ENCODE peak calls at places on chromosomes 16 and 17, in six cellular contexts. A is Karpas-422; N is suprapubic skin; O is K562; V is naive thymus-derived CD4-positive, alpha-beta T cell; I is CD8-positive, alpha-beta T cell. D is an unnamed sample.

GRCh38 chr17:77546772-77547201 is 406.0 kb downstream of the SEC14L1 start:
- DNase-seq in A (no peak), N (no peak), O (peak), V (no peak), I (no peak), D (no peak)

GRCh38 chr17:21113106-21113690 is 13.6 kb upstream of the DHRS7B start:
- DNase-seq in A (no peak), N (no peak), O (no peak), V (no peak), I (no peak), D (no peak)

GRCh38 chr16:80123189-80123588 is 417.6 kb upstream of the DYNLRB2 start:
- DNase-seq in A (no peak), N (no peak), O (no peak), V (no peak), I (no peak), D (no peak)

GRCh38 chr16:68564367-68564985 is 25.4 kb downstream of the ZFP90 start:
- DNase-seq in A (no peak), N (no peak), O (no peak), V (no peak), I (no peak), D (no peak)

GRCh38 chr17:38916771-38917170 is 8.6 kb upstream of the LASP1NB start:
- DNase-seq in A (no peak), N (no peak), O (no peak), V (no peak), I (no peak), D (no peak)

GRCh38 chr17:82647593-82648164 is 565 bp downstream of the WDR45B start:
- DNase-seq in A (peak), N (no peak), O (peak), V (peak), I (peak), D (peak)

GRCh38 chr17:35879748-35880654 is at the start of gene CCL5:
- DNase-seq in A (no peak), N (no peak), O (no peak), V (no peak), I (peak), D (no peak)

GRCh38 chr16:48949636-48950035 is 332.0 kb downstream of the CBLN1 start:
- DNase-seq in A (no peak), N (no peak), O (no peak), V (no peak), I (no peak), D (no peak)

GRCh38 chr17:78924481-78925151 is 571 bp downstream of the TIMP2 start:
- DNase-seq in A (no peak), N (no peak), O (no peak), V (no peak), I (no peak), D (peak)

GRCh38 chr17:4476512-4477070 is 22.1 kb upstream of the SPNS2 start:
- DNase-seq in A (no peak), N (no peak), O (no peak), V (no peak), I (no peak), D (no peak)

GRCh38 chr16:47851026-47851610 is 304.7 kb downstream of the ABCC12 start:
- DNase-seq in A (peak), N (no peak), O (no peak), V (no peak), I (no peak), D (no peak)

GRCh38 chr16:84103678-84104077 is 13.1 kb downstream of the MBTPS1 start:
- DNase-seq in A (no peak), N (no peak), O (no peak), V (no peak), I (no peak), D (no peak)

GRCh38 chr17:79001190-79002020 is 8.2 kb downstream of the CANT1 start:
- DNase-seq in A (no peak), N (peak), O (no peak), V (no peak), I (no peak), D (no peak)

GRCh38 chr17:41976142-41976768 is 9.7 kb downstream of the CNP start:
- DNase-seq in A (no peak), N (no peak), O (no peak), V (no peak), I (no peak), D (no peak)

GRCh38 chr17:50904522-50905459 is 38.6 kb upstream of the TOB1 start:
- DNase-seq in A (no peak), N (no peak), O (no peak), V (no peak), I (no peak), D (no peak)

GRCh38 chr16:15043344-15043743 is 12.5 kb downstream of the NTAN1 start:
- DNase-seq in A (no peak), N (no peak), O (no peak), V (no peak), I (no peak), D (no peak)

GRCh38 chr17:57315061-57315851 is 58.9 kb downstream of the MSI2 start:
- DNase-seq in A (no peak), N (no peak), O (no peak), V (no peak), I (no peak), D (no peak)

GRCh38 chr17:50462446-50462845 is 6.2 kb downstream of the CHAD start:
- DNase-seq in A (no peak), N (no peak), O (no peak), V (no peak), I (no peak), D (no peak)

GRCh38 chr17:74547736-74548135 is 1.8 kb upstream of the CD300C start:
- DNase-seq in A (no peak), N (no peak), O (no peak), V (no peak), I (no peak), D (no peak)

GRCh38 chr16:84049403-84050060 is 6.9 kb upstream of the SLC38A8 start:
- DNase-seq in A (no peak), N (no peak), O (no peak), V (no peak), I (no peak), D (no peak)

GRCh38 chr17:80908776-80909175 is 82.9 kb upstream of the CHMP6 start:
- DNase-seq in A (no peak), N (no peak), O (no peak), V (no peak), I (no peak), D (no peak)

GRCh38 chr17:81044428-81044763 is 9.4 kb downstream of the BAIAP2 start:
- DNase-seq in A (no peak), N (no peak), O (no peak), V (no peak), I (no peak), D (no peak)

GRCh38 chr16:28838558-28838918 is 7.6 kb downstream of the TUFM start:
- DNase-seq in A (no peak), N (no peak), O (no peak), V (no peak), I (no peak), D (no peak)

GRCh38 chr17:79955961-79956735 is 79.5 kb downstream of the TBC1D16 start:
- DNase-seq in A (no peak), N (peak), O (no peak), V (no peak), I (no peak), D (no peak)

GRCh38 chr17:39062846-39063680 is 88.4 kb downstream of the PLXDC1 start:
- DNase-seq in A (no peak), N (no peak), O (no peak), V (no peak), I (no peak), D (no peak)

GRCh38 chr17:32267690-32268205 is 2.1 kb downstream of the RHBDL3 start:
- DNase-seq in A (no peak), N (no peak), O (no peak), V (no peak), I (no peak), D (no peak)

GRCh38 chr17:59105852-59106462 is 723 bp downstream of the TRIM37 start:
- DNase-seq in A (peak), N (peak), O (no peak), V (peak), I (peak), D (peak)

GRCh38 chr17:72705905-72706395 is 386.5 kb downstream of the SLC39A11 start:
- DNase-seq in A (no peak), N (no peak), O (no peak), V (no peak), I (no peak), D (no peak)

GRCh38 chr16:88792078-88792550 is 7.1 kb upstream of the PIEZO1 start:
- DNase-seq in A (no peak), N (no peak), O (no peak), V (no peak), I (no peak), D (no peak)

GRCh38 chr17:30952645-30953393 is 18.0 kb upstream of the RNF135 start:
- DNase-seq in A (peak), N (no peak), O (no peak), V (no peak), I (no peak), D (no peak)

GRCh38 chr17:30956764-30957374 is 14.0 kb upstream of the RNF135 start:
- DNase-seq in A (no peak), N (no peak), O (no peak), V (no peak), I (no peak), D (peak)

GRCh38 chr17:30957741-30958140 is 13.1 kb upstream of the RNF135 start:
- DNase-seq in A (no peak), N (no peak), O (no peak), V (no peak), I (no peak), D (no peak)

GRCh38 chr17:30950669-30951399 is 20.0 kb upstream of the RNF135 start:
- DNase-seq in A (no peak), N (no peak), O (no peak), V (no peak), I (no peak), D (peak)

DNA sequence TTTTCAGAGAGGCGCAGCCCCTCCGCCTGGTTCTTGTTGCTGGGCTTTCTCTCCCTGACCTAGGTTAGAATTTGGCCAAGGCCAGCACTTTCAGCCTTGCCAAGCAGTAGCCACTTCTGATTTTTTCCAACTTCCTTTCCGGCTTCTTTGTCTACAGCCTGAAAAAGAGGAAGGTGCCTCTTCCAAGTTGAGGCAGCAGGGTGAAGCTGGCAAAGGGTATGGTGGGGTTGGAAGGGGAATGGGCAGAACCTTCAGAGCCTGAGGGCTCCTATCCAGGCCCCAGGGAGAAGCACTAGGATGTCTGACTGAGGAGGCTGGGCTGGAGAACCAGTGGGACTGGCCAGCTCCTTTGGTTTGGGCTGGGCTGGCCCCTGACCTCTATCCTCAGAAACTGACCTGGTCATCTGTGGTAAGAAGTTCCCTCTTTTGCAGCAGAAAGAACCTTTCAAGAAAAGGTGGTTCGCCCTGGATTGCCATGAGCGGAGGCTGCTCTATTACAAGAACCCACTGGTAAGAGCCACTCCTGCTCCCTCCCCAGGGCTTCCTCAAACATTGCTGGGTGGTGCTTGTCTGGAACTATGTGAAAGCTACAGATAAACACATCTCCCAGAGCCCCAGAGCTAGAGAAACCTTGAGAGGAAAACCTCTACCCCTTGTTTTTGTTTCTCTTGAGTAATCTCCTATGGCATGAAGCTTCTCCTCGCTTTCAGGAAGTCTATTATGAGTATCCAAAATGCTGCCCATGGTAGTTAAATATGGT is 16.6 kb upstream of the RNF135 start:
- DNase-seq in A (no peak), N (no peak), O (no peak), V (no peak), I (no peak), D (no peak)
- H3K27ac ChIP-seq in A (no peak), N (peak), O (no peak), V (no peak), I (no peak), D (peak)

GRCh38 chr16:86579268-86580062 is 1.1 kb downstream of the FOXL1 start:
- DNase-seq in A (no peak), N (no peak), O (no peak), V (no peak), I (no peak), D (no peak)

GRCh38 chr16:86580798-86581185 is 2.4 kb downstream of the FOXL1 start:
- DNase-seq in A (no peak), N (no peak), O (no peak), V (no peak), I (no peak), D (no peak)

GRCh38 chr16:86580063-86580797 is 1.9 kb downstream of the FOXL1 start:
- DNase-seq in A (no peak), N (no peak), O (no peak), V (no peak), I (no peak), D (no peak)

GRCh38 chr16:86584071-86584685 is 5.8 kb downstream of the FOXL1 start:
- DNase-seq in A (no peak), N (no peak), O (no peak), V (no peak), I (no peak), D (no peak)

GRCh38 chr16:86581458-86581857 is 3.1 kb downstream of the FOXL1 start:
- DNase-seq in A (no peak), N (no peak), O (no peak), V (no peak), I (no peak), D (no peak)
- H3K4me3 ChIP-seq in A (no peak), N (no peak), O (no peak), V (no peak), I (no peak), D (no peak)

DNA sequence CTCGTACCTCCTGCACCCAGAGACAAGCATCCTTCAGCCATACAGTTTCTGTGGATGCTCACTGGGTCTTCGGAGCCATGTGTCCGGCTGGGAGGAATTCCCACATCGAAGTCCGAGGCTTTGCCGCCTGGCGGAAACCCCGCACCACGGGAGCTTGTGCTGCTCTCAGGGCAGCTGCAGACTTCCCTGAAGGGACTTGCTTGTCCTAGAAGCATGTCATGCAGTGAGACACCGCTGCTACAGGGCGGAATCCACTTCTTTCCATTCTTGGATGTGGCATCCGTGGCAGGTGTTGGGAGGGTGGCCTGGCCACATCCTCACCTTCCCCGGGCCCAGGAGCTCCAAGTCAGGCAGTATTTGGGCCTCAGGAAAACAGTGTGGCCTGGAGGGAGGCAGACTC is 122.5 kb downstream of the CMIP start:
- DNase-seq in A (no peak), N (no peak), O (no peak), V (no peak), I (no peak), D (no peak)
- H3K27ac ChIP-seq in A (no peak), N (no peak), O (no peak), V (no peak), I (no peak), D (no peak)

DNA sequence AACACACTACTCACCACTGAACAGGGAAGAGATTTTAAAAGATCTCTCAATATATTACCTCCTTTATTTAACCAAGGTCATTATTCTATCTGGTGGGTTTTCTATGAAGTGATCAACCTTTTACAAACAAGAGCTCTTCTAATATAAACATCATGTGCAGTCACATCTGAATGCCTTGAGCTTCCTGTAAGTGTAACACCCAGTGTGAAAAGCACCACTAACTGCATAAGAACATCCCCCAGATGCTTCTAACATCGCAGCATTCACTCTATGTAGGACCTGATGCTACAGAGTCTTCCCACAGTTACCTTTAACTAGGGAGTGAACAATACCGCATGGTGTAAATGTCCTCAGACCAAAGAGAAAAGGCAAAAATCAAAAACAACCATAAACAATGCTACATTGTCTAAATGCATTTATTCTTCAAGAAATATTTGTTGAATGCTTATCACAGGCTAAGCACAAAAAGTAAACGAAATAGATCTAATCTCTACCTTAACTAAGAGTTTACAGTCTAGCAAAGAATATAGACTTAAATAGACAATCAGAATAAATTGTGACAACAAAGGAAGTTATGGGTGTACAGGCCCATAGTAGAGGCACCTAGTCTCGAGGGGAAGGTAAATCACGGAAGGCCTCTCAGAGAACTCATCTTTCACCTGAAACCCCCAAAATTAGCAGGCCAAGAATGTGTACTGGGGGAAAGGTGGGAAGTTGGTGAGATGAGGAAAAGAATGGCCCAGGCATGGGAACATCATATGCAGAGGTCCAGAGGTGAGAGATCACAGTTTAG is 16.2 kb downstream of the SKAP1 start:
- DNase-seq in A (no peak), N (no peak), O (no peak), V (no peak), I (no peak), D (no peak)
- H3K4me3 ChIP-seq in A (no peak), N (no peak), O (no peak), V (peak), I (no peak), D (no peak)

GRCh38 chr17:47687748-47688147 is 6.2 kb upstream of the TBKBP1 start:
- DNase-seq in A (no peak), N (no peak), O (no peak), V (no peak), I (no peak), D (no peak)
- H3K27ac ChIP-seq in A (no peak), N (no peak), O (no peak), V (no peak), I (no peak), D (no peak)

GRCh38 chr17:68289936-68290267 is 1.0 kb downstream of the SLC16A6 start:
- DNase-seq in A (no peak), N (no peak), O (no peak), V (no peak), I (no peak), D (no peak)

GRCh38 chr17:68290268-68290954 is 516 bp downstream of the SLC16A6 start:
- DNase-seq in A (peak), N (no peak), O (no peak), V (peak), I (peak), D (peak)

GRCh38 chr17:68288804-68289203 is 2.1 kb downstream of the SLC16A6 start:
- DNase-seq in A (peak), N (no peak), O (no peak), V (peak), I (no peak), D (no peak)

GRCh38 chr17:68288375-68288774 is 2.6 kb downstream of the SLC16A6 start:
- DNase-seq in A (peak), N (no peak), O (no peak), V (no peak), I (no peak), D (no peak)

GRCh38 chr17:68289473-68289872 is 1.5 kb downstream of the SLC16A6 start:
- DNase-seq in A (peak), N (no peak), O (no peak), V (no peak), I (no peak), D (no peak)
- H3K4me3 ChIP-seq in A (peak), N (peak), O (no peak), V (peak), I (peak), D (peak)

D was measured in heart right ventricle.